ENCODE peak calls at places on chromosomes 16 and 17, in four cellular contexts. M is IMR-90, K is thoracic aorta, I is fibroblast of lung. N is an unnamed sample.
A peak's percentile ranks its signal among the peaks of the same experiment; 100 is the strongest.

GRCh38 chr16:50667497-50668367 is 13.4 kb downstream of the SNX20 start:
- DNase-seq in M (no peak), K (no peak), I (no peak), N (no peak)

GRCh38 chr16:66369055-66369592 is 2.6 kb downstream of the CDH5 start:
- DNase-seq in M (no peak), K (no peak), I (no peak), N (no peak)

GRCh38 chr16:86960266-86960665 is 356.9 kb downstream of the C16orf95 start:
- DNase-seq in M (no peak), K (no peak), I (no peak), N (no peak)

GRCh38 chr17:47252209-47252608 is 1.4 kb upstream of the ITGB3 start:
- DNase-seq in M (no peak), K (no peak), I (no peak), N (no peak)

GRCh38 chr17:17511971-17512858 is 16.0 kb upstream of the RASD1 start:
- DNase-seq in M (peak; percentile 93), K (no peak), I (peak; percentile 83), N (no peak)

GRCh38 chr17:82059272-82060000 is 6.2 kb downstream of the DUS1L start:
- DNase-seq in M (no peak), K (no peak), I (no peak), N (no peak)

GRCh38 chr16:66840883-66841282 is 3.3 kb upstream of the CA7 start:
- DNase-seq in M (no peak), K (no peak), I (no peak), N (no peak)

GRCh38 chr17:45579529-45580495 is 89.3 kb upstream of the PLEKHM1 start:
- DNase-seq in M (no peak), K (no peak), I (peak; percentile 2), N (no peak)

GRCh38 chr16:56936950-56937349 is 5.0 kb downstream of the HERPUD1 start:
- DNase-seq in M (no peak), K (no peak), I (no peak), N (no peak)

GRCh38 chr16:77555781-77556180 is 120.9 kb upstream of the ADAMTS18 start:
- DNase-seq in M (no peak), K (no peak), I (no peak), N (no peak)

GRCh38 chr17:41489531-41489930 is at the start of gene KRT36:
- DNase-seq in M (no peak), K (no peak), I (no peak), N (no peak)

GRCh38 chr17:45841883-45842525 is 2.7 kb upstream of the SPPL2C start:
- DNase-seq in M (no peak), K (no peak), I (peak; percentile 1), N (no peak)

GRCh38 chr17:73630531-73630930 is 13.7 kb downstream of the SDK2 start:
- DNase-seq in M (no peak), K (no peak), I (no peak), N (no peak)

GRCh38 chr16:106623-107324 is 28.7 kb downstream of the MPG start:
- DNase-seq in M (peak; percentile 84), K (no peak), I (peak; percentile 88), N (no peak)

GRCh38 chr16:77276686-77277085 is 77.5 kb downstream of the SYCE1L start:
- DNase-seq in M (no peak), K (no peak), I (peak; percentile 44), N (no peak)

GRCh38 chr16:12767897-12768296 is 35.8 kb downstream of the CPPED1 start:
- DNase-seq in M (no peak), K (no peak), I (no peak), N (no peak)

GRCh38 chr17:81487487-81488275 is 24.9 kb downstream of the ACTG1 start:
- DNase-seq in M (peak; percentile 60), K (no peak), I (peak; percentile 62), N (no peak)

GRCh38 chr17:39922006-39922405 is 3.6 kb upstream of the GSDMB start:
- DNase-seq in M (no peak), K (no peak), I (no peak), N (no peak)

GRCh38 chr17:57091186-57091618 is 6.2 kb downstream of the AKAP1 start:
- DNase-seq in M (no peak), K (no peak), I (no peak), N (peak; percentile 82)

GRCh38 chr16:48101069-48101674 is 54.6 kb downstream of the ABCC12 start:
- DNase-seq in M (no peak), K (no peak), I (no peak), N (no peak)

GRCh38 chr16:82010649-82011048 is 621 bp downstream of the SDR42E1 start:
- DNase-seq in M (no peak), K (no peak), I (no peak), N (no peak)

GRCh38 chr16:71412270-71413160 is 29.3 kb downstream of the TLE7 start:
- DNase-seq in M (peak; percentile 59), K (no peak), I (peak; percentile 71), N (no peak)

GRCh38 chr16:85573696-85574641 is 39.2 kb upstream of the GSE1 start:
- DNase-seq in M (peak; percentile 78), K (peak; percentile 65), I (peak; percentile 70), N (peak; percentile 87)

GRCh38 chr17:81976332-81977210 is 858 bp upstream of the ASPSCR1 start:
- DNase-seq in M (no peak), K (no peak), I (no peak), N (no peak)

GRCh38 chr17:73534575-73534940 is 109.7 kb downstream of the SDK2 start:
- DNase-seq in M (no peak), K (no peak), I (no peak), N (no peak)

GRCh38 chr17:16189791-16190348 is 25.5 kb downstream of the NCOR1 start:
- DNase-seq in M (no peak), K (no peak), I (no peak), N (no peak)

GRCh38 chr16:81035975-81036750 is 521 bp downstream of the ATMIN start:
- DNase-seq in M (peak; percentile 11), K (no peak), I (peak; percentile 15), N (no peak)

GRCh38 chr17:71975998-71976649 is 144.7 kb upstream of the SOX9 start:
- DNase-seq in M (peak; percentile 97), K (peak; percentile 85), I (peak; percentile 98), N (peak; percentile 93)

GRCh38 chr17:3916013-3916696 is at the start of gene P2RX1:
- DNase-seq in M (no peak), K (no peak), I (no peak), N (peak; percentile 79)

GRCh38 chr16:82229800-82230619 is 60.0 kb upstream of the MPHOSPH6 start:
- DNase-seq in M (peak; percentile 70), K (no peak), I (peak; percentile 77), N (no peak)

GRCh38 chr16:58264961-58265479 is 29.8 kb downstream of the PRSS54 start:
- DNase-seq in M (peak; percentile 84), K (no peak), I (peak; percentile 67), N (no peak)

GRCh38 chr17:17516941-17517720 is 20.9 kb upstream of the RASD1 start:
- DNase-seq in M (no peak), K (no peak), I (no peak), N (no peak)

DNA sequence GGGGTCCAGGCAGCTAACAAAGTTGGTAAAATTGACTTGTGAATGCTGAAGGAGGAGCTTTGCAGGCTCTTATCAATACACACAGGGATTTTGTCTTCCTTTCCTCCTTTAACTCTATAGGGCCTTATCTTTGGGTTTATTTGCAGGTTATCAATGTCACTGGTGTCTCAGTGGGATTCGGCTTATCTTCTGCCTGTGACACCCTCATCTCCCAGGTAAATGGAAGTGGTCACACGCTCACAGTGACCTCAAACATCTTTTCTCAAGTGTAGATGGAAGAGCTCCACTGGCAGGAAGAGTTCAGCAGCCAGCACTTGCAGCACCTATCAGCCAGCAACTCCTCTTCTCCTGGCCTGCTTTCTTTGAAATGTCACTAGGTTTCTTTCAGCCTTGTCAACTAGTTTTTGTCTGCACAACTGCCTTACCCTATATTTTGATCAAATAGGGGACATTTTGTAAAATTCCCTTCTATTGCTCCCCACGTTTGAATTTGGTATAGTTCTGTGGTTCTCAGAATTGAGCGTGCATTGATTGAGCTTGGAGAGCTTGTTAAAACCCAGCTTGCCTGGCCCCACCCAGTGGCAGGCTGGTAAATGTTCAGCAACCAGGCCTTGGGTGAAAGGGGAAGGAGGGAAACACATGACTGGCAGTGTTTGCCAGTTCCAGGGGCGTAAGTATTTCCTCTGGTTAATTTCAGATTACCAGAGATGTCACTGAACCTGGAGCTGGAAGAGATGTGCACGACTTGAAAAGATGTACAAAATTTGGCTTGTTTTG is 12.8 kb downstream of the SLC47A1 start:
- DNase-seq in M (no peak), K (no peak), I (no peak), N (no peak)
- TF ChIP-seq CTCF in M (no peak), K (peak; percentile 28), I (no peak), N (no peak)

GRCh38 chr17:76612465-76612864 is 26.8 kb upstream of the ST6GALNAC2 start:
- DNase-seq in M (no peak), K (no peak), I (no peak), N (no peak)
- H3K4me3 ChIP-seq in M (no peak overlapping the region), K (no peak overlapping the region), I (no peak overlapping the region), N (no peak overlapping the region)

DNA sequence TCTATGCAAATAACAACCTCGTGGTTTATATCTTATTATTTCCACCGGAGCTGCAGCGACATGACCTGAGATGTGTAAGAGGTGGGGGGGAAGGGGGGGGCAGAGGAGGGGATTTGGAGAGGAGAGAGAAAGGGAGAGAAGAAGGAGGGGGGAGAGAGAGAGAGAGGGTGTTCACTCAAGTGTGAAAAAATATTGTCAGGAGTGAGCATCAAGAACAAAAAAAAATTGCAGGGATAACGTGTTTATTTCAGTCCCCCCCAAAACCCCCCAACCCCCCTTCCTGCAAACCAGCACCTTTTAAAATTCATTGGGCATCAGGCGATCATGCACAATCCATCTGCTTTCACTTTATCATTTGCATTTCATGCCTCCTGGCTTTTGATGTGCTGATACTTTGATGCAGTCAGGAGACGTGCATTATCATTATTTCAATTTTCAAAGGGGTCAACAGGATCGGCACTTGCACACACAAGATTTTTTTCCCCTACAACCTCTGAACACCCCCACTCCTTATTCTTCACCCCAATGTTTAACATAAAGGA is 197.9 kb downstream of the AATF start:
- DNase-seq in M (no peak), K (no peak), I (no peak), N (no peak)
- H3K27ac ChIP-seq in M (no peak overlapping the region), K (no peak overlapping the region), I (no peak overlapping the region), N (no peak overlapping the region)

DNA sequence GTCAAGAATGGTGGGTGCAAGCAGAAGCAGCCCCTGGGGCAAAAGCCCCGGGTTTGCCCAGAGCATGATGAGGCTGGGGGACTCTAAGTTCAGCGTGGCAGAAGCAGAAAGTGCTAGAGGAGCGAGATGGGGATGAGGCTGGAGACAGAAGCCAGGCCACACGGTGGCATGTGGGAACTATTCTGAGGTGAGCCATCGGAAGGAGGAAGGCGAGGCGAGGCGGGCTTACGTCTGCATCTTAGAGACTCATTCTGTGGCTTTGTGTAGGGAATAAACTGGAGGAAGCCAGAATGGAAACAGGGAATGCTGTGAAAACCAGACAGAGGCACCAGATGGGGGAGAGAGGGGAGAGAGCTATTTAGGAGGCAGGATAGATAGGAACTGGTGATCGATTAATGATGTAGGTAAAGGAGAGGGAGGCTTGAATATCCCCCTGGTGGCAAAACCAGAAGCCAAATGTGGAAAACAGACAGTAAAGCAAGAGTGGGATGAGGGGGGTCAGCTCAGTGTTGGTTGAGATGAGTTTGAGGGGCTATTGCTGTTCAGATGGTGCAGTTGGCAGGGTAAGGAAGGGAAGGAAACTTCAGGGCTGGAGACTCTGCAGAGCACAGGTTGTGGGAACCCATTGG is 3.1 kb upstream of the TNFSF13 start:
- DNase-seq in M (no peak), K (no peak), I (no peak), N (no peak)
- TF ChIP-seq CTCF in M (peak; percentile 3), K (no peak), I (peak; percentile 4), N (no peak)

GRCh38 chr17:7190276-7190917 is 11.2 kb upstream of the ASGR1 start:
- DNase-seq in M (no peak), K (no peak), I (no peak), N (no peak)
- H3K4me3 ChIP-seq in M (no peak overlapping the region), K (no peak overlapping the region), I (no peak overlapping the region), N (no peak overlapping the region)

N was measured in coronary artery.